ENCODE peak calls at places on chromosomes 6 and 20, in six cellular contexts. One of them, this sample, is unnamed.

GRCh38 chr6:107641500-107641931 is 151.6 kb downstream of the SOBP start:
- DNase-seq in neuronal stem cell: no peak
- DNase-seq in activated CD8-positive, alpha-beta memory T cell treated with anti-CD3 and anti-CD28 coated beads, Interleukin-2, amount 10 ng/mL, durations not matched to agents 7 days and 5 days: no peak
- DNase-seq in effector memory CD8-positive, alpha-beta T cell: no peak
- DNase-seq in brain microvascular endothelial cell: no peak
- DNase-seq in DMS153: no peak
- DNase-seq in this sample: no peak

GRCh38 chr20:11540558-11540957 is 377.1 kb upstream of the BTBD3 start:
- DNase-seq in neuronal stem cell: no peak
- DNase-seq in activated CD8-positive, alpha-beta memory T cell treated with anti-CD3 and anti-CD28 coated beads, Interleukin-2, amount 10 ng/mL, durations not matched to agents 7 days and 5 days: no peak
- DNase-seq in effector memory CD8-positive, alpha-beta T cell: no peak
- DNase-seq in brain microvascular endothelial cell: no peak
- DNase-seq in DMS153: no peak
- DNase-seq in this sample: no peak

GRCh38 chr6:31834704-31835375 is 7.3 kb downstream of the HSPA1B start:
- DNase-seq in neuronal stem cell: peak
- DNase-seq in activated CD8-positive, alpha-beta memory T cell treated with anti-CD3 and anti-CD28 coated beads, Interleukin-2, amount 10 ng/mL, durations not matched to agents 7 days and 5 days: peak
- DNase-seq in effector memory CD8-positive, alpha-beta T cell: peak
- DNase-seq in brain microvascular endothelial cell: peak
- DNase-seq in DMS153: no peak
- DNase-seq in this sample: peak

GRCh38 chr20:35583636-35584560 is 31.7 kb upstream of the SPAG4 start:
- DNase-seq in neuronal stem cell: no peak
- DNase-seq in activated CD8-positive, alpha-beta memory T cell treated with anti-CD3 and anti-CD28 coated beads, Interleukin-2, amount 10 ng/mL, durations not matched to agents 7 days and 5 days: no peak
- DNase-seq in effector memory CD8-positive, alpha-beta T cell: no peak
- DNase-seq in brain microvascular endothelial cell: no peak
- DNase-seq in DMS153: no peak
- DNase-seq in this sample: no peak

GRCh38 chr6:158752613-158753012 is 66.6 kb downstream of the EZR start:
- DNase-seq in neuronal stem cell: no peak
- DNase-seq in activated CD8-positive, alpha-beta memory T cell treated with anti-CD3 and anti-CD28 coated beads, Interleukin-2, amount 10 ng/mL, durations not matched to agents 7 days and 5 days: no peak
- DNase-seq in effector memory CD8-positive, alpha-beta T cell: no peak
- DNase-seq in brain microvascular endothelial cell: no peak
- DNase-seq in DMS153: peak
- DNase-seq in this sample: no peak

GRCh38 chr20:36094497-36094896 is 60.0 kb upstream of the EPB41L1 start:
- DNase-seq in neuronal stem cell: no peak
- DNase-seq in activated CD8-positive, alpha-beta memory T cell treated with anti-CD3 and anti-CD28 coated beads, Interleukin-2, amount 10 ng/mL, durations not matched to agents 7 days and 5 days: no peak
- DNase-seq in effector memory CD8-positive, alpha-beta T cell: no peak
- DNase-seq in brain microvascular endothelial cell: no peak
- DNase-seq in DMS153: no peak
- DNase-seq in this sample: no peak

GRCh38 chr6:136763716-136764521 is 28.4 kb downstream of the MAP3K5 start:
- DNase-seq in neuronal stem cell: no peak
- DNase-seq in activated CD8-positive, alpha-beta memory T cell treated with anti-CD3 and anti-CD28 coated beads, Interleukin-2, amount 10 ng/mL, durations not matched to agents 7 days and 5 days: no peak
- DNase-seq in effector memory CD8-positive, alpha-beta T cell: no peak
- DNase-seq in brain microvascular endothelial cell: no peak
- DNase-seq in DMS153: no peak
- DNase-seq in this sample: no peak

GRCh38 chr20:64242003-64242796 is 13.3 kb upstream of the PCMTD2 start:
- DNase-seq in neuronal stem cell: no peak
- DNase-seq in activated CD8-positive, alpha-beta memory T cell treated with anti-CD3 and anti-CD28 coated beads, Interleukin-2, amount 10 ng/mL, durations not matched to agents 7 days and 5 days: no peak
- DNase-seq in effector memory CD8-positive, alpha-beta T cell: no peak
- DNase-seq in brain microvascular endothelial cell: no peak
- DNase-seq in DMS153: no peak
- DNase-seq in this sample: no peak

GRCh38 chr6:111600154-111600553 is 5.5 kb downstream of the TRAF3IP2 start:
- DNase-seq in neuronal stem cell: no peak
- DNase-seq in activated CD8-positive, alpha-beta memory T cell treated with anti-CD3 and anti-CD28 coated beads, Interleukin-2, amount 10 ng/mL, durations not matched to agents 7 days and 5 days: no peak
- DNase-seq in effector memory CD8-positive, alpha-beta T cell: no peak
- DNase-seq in brain microvascular endothelial cell: no peak
- DNase-seq in DMS153: no peak
- DNase-seq in this sample: no peak